ENCODE peak calls at places on chromosomes 5 and 9, in four cellular contexts. K is IMR-90, S is GM23248, A is SK-N-SH. X is an unnamed sample.

GRCh38 chr5:128053291-128053954 is 30.1 kb upstream of the SLC12A2 start:
- DNase-seq in K (peak; percentile 46), S (no peak), A (no peak), X (no peak)

GRCh38 chr5:38871790-38872551 is 26.2 kb downstream of the OSMR start:
- DNase-seq in K (peak; percentile 100), S (peak; percentile 97), A (no peak), X (no peak)

GRCh38 chr9:33751536-33752129 is 43.7 kb upstream of the PRSS3 start:
- DNase-seq in K (no peak), S (no peak), A (no peak), X (no peak)

GRCh38 chr5:14968796-14969195 is 97.2 kb upstream of the ANKH start:
- DNase-seq in K (no peak), S (no peak), A (no peak), X (no peak)

GRCh38 chr9:137838576-137838975 is 39.0 kb upstream of the CACNA1B start:
- DNase-seq in K (no peak), S (no peak), A (no peak), X (no peak)

GRCh38 chr5:122124766-122125165 is 4.6 kb upstream of the ZNF474 start:
- DNase-seq in K (no peak), S (no peak), A (no peak), X (no peak)

GRCh38 chr9:124000784-124001444 is 10.7 kb upstream of the LHX2 start:
- DNase-seq in K (no peak), S (no peak), A (no peak), X (peak; percentile 95)

GRCh38 chr9:131382850-131383729 is 10.8 kb upstream of the PRRC2B start:
- DNase-seq in K (peak; percentile 92), S (peak; percentile 76), A (no peak), X (peak; percentile 93)

GRCh38 chr5:93174930-93175329 is 406.1 kb downstream of the NR2F1-AS1 start:
- DNase-seq in K (no peak), S (no peak), A (no peak), X (no peak)

GRCh38 chr9:85278769-85279168 is 463.0 kb downstream of the AGTPBP1 start:
- DNase-seq in K (no peak), S (no peak), A (no peak), X (no peak)

GRCh38 chr5:152688561-152689274 is 283.6 kb upstream of the NMUR2 start:
- DNase-seq in K (peak; percentile 11), S (peak; percentile 93), A (no peak), X (no peak)

GRCh38 chr9:126491256-126491879 is 122.4 kb upstream of the LMX1B start:
- DNase-seq in K (peak; percentile 69), S (peak; percentile 81), A (peak; percentile 69), X (peak; percentile 75)

GRCh38 chr9:17013010-17013409 is 121.8 kb upstream of the CNTLN start:
- DNase-seq in K (no peak), S (no peak), A (no peak), X (no peak)

GRCh38 chr5:88879724-88880123 is 3.3 kb downstream of the MEF2C start:
- DNase-seq in K (no peak), S (no peak), A (no peak), X (peak; percentile 34)

GRCh38 chr5:95986937-95987520 is 25.4 kb upstream of the ELL2 start:
- DNase-seq in K (no peak), S (no peak), A (no peak), X (no peak)

GRCh38 chr9:122941560-122942234 is 877 bp downstream of the RABGAP1 start:
- DNase-seq in K (peak; percentile 76), S (peak; percentile 80), A (no peak), X (no peak)

GRCh38 chr5:150320048-150320555 is 17.4 kb upstream of the ARSI start:
- DNase-seq in K (peak; percentile 78), S (peak; percentile 96), A (no peak), X (peak; percentile 53)

GRCh38 chr5:9398227-9398626 is 147.6 kb downstream of the SEMA5A start:
- DNase-seq in K (no peak), S (no peak), A (no peak), X (no peak)

GRCh38 chr5:25562656-25563055 is 917.9 kb upstream of the CDH10 start:
- DNase-seq in K (no peak), S (no peak), A (no peak), X (no peak)

GRCh38 chr5:125595095-125595494 is 828.1 kb upstream of the GRAMD2B start:
- DNase-seq in K (peak; percentile 82), S (peak; percentile 18), A (no peak), X (no peak)

GRCh38 chr9:19232117-19232829 is 1.8 kb downstream of the DENND4C start:
- DNase-seq in K (peak; percentile 2), S (peak; percentile 28), A (no peak), X (no peak)

GRCh38 chr5:55324006-55324405 is 16.2 kb downstream of the MTREX start:
- DNase-seq in K (no peak), S (no peak), A (no peak), X (no peak)

GRCh38 chr9:98375138-98375726 is 119.8 kb upstream of the TBC1D2 start:
- DNase-seq in K (peak; percentile 93), S (peak; percentile 96), A (no peak), X (no peak)

GRCh38 chr9:95213102-95213501 is 104.4 kb downstream of the FANCC start:
- DNase-seq in K (no peak), S (no peak), A (no peak), X (no peak)

GRCh38 chr9:95206143-95206542 is 111.4 kb downstream of the FANCC start:
- DNase-seq in K (peak; percentile 36), S (peak; percentile 42), A (peak; percentile 55), X (no peak)

GRCh38 chr9:95207403-95207802 is 110.1 kb downstream of the FANCC start:
- DNase-seq in K (no peak), S (no peak), A (no peak), X (no peak)

GRCh38 chr9:95215368-95215898 is 102.1 kb downstream of the FANCC start:
- DNase-seq in K (no peak), S (no peak), A (no peak), X (no peak)

GRCh38 chr9:95211028-95211427 is 106.5 kb downstream of the FANCC start:
- DNase-seq in K (no peak), S (no peak), A (no peak), X (peak; percentile 63)
- H3K4me1 ChIP-seq in K (peaks cover 3% of the 10 kb centered on the region), S (no peaks in the 10 kb centered on the region), A (peaks cover 19% of the 10 kb centered on the region), X (peaks cover 11% of the 10 kb centered on the region)

GRCh38 chr5:176590035-176590729 is 19.8 kb downstream of the GPRIN1 start:
- DNase-seq in K (no peak), S (no peak), A (no peak), X (no peak)
- H3K4me2 ChIP-seq in K (no peak overlapping the region), S (no peak overlapping the region), A (no peak overlapping the region), X (no peak overlapping the region)

GRCh38 chr5:173746050-173746449 is 129.6 kb upstream of the BOD1 start:
- DNase-seq in K (peak; percentile 54), S (peak; percentile 46), A (no peak), X (no peak)

GRCh38 chr5:173744527-173744926 is 128.1 kb upstream of the BOD1 start:
- DNase-seq in K (no peak), S (no peak), A (no peak), X (peak; percentile 44)

GRCh38 chr5:173745561-173745960 is 129.1 kb upstream of the BOD1 start:
- DNase-seq in K (no peak), S (no peak), A (no peak), X (no peak)

GRCh38 chr5:173743641-173744343 is 127.3 kb upstream of the BOD1 start:
- DNase-seq in K (no peak), S (no peak), A (no peak), X (no peak)

DNA sequence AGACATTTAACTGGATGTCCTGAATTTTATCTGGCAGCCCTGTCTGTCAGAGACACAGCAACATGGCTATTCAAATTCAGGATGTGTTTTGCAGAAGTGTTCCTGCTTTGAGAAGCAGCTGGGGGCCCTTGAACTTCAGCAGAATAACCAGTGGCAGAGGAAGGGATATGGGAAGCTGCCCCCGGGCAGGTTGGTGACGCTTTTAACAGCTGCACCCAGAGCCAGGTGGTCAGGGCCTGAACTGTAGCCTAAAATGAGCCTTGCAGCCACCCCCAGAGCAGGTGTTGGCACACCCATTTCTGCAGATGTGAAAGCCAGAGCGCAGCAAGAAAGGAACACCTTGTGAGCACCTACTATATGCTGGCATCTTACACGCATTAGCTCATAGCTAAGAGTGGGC is 128.7 kb upstream of the BOD1 start:
- DNase-seq in K (no peak), S (no peak), A (peak; percentile 51), X (no peak)
- H3K4me1 ChIP-seq in K (peaks cover 3% of the 10 kb centered on the region), S (peaks cover 9% of the 10 kb centered on the region), A (peaks cover 16% of the 10 kb centered on the region), X (peaks cover 20% of the 10 kb centered on the region)

GRCh38 chr5:136006164-136006563 is 22.6 kb upstream of the TGFBI start:
- DNase-seq in K (peak; percentile 87), S (peak; percentile 72), A (no peak), X (no peak)
- H3K4me2 ChIP-seq in K (peak overlapping the region; percentile 4), S (no peak overlapping the region), A (peak overlapping the region; percentile 48), X (no peak overlapping the region)

GRCh38 chr5:132089363-132089762 is 15.8 kb downstream of the CSF2 start:
- DNase-seq in K (no peak), S (no peak), A (no peak), X (no peak)
- H3K4me1 ChIP-seq in K (peaks cover 30% of the 10 kb centered on the region), S (peaks cover 37% of the 10 kb centered on the region), A (peaks cover 17% of the 10 kb centered on the region), X (no peaks in the 10 kb centered on the region)

DNA sequence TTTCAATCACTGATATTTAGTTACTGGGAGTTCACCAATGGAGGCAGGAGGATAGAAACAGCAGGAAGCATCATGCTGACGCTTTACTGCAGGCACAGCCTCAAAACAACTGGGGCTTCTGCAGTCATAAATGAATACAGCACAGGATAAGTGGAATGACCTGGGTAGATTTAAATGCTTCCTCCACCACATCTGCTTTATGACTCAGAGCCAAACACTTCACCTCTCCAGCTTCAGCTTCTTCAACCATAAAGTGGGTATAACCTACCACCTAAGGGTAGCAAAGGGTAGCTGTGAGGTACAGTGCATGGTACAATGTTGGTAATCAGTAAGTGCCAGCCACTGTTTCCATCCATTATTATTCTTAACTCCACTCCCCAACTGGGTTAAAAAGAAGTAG is 28.4 kb downstream of the RASEF start:
- DNase-seq in K (peak; percentile 43), S (peak; percentile 23), A (no peak), X (no peak)
- H3K4me2 ChIP-seq in K (no peak overlapping the region), S (no peak overlapping the region), A (no peak overlapping the region), X (no peak overlapping the region)

GRCh38 chr5:801472-801871 is 16.9 kb upstream of the ZDHHC11B start:
- DNase-seq in K (no peak), S (no peak), A (no peak), X (no peak)
- H3K4me1 ChIP-seq in K (no peaks in the 10 kb centered on the region), S (no peaks in the 10 kb centered on the region), A (no peaks in the 10 kb centered on the region), X (no peaks in the 10 kb centered on the region)

GRCh38 chr5:33696413-33696812 is 195.4 kb downstream of the ADAMTS12 start:
- DNase-seq in K (no peak), S (no peak), A (no peak), X (no peak)

GRCh38 chr5:33702867-33703266 is 188.9 kb downstream of the ADAMTS12 start:
- DNase-seq in K (no peak), S (no peak), A (no peak), X (no peak)

DNA sequence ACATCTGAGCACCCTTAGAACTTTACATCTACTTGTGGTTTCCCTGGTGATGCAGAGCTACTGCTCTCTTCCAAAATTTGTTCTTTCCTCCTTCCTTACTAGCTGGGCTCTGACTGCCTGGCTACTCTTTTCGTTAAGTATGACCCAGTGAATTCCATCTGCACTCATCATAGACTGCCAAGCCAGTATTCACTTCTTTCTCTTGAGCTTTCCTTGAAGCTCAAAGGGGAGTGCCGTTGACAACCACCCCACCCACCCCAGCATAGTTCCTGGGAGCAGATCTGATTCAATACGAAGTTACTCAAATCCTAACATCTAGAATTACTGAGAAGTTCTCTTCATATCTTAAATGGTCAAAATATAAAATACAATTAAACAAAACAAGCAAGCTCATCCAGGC is 190.5 kb downstream of the ADAMTS12 start:
- DNase-seq in K (peak; percentile 61), S (peak; percentile 90), A (no peak), X (no peak)
- H3K4me2 ChIP-seq in K (no peak overlapping the region), S (peak overlapping the region; percentile 32), A (no peak overlapping the region), X (no peak overlapping the region)

GRCh38 chr5:135386886-135387628 is 12.0 kb downstream of the MACROH2A1 start:
- DNase-seq in K (peak; percentile 94), S (peak; percentile 98), A (no peak), X (no peak)
- H3K4me1 ChIP-seq in K (peaks cover 40% of the 10 kb centered on the region), S (peaks cover 56% of the 10 kb centered on the region), A (peaks cover 33% of the 10 kb centered on the region), X (peaks cover 3% of the 10 kb centered on the region)